ENCODE peak calls at places on chromosomes 16 and 17, in six cellular contexts. S, N, D, R, A and U are unnamed samples.

GRCh38 chr17:40612510-40613244 is 34.9 kb downstream of the SMARCE1 start:
- DNase-seq in S (no peak), N (no peak), D (no peak), R (no peak), A (no peak), U (no peak)

GRCh38 chr17:67546578-67547527 is 169.8 kb downstream of the PITPNC1 start:
- DNase-seq in S (no peak), N (peak; percentile 40), D (peak; percentile 70), R (no peak), A (no peak), U (peak; percentile 67)

GRCh38 chr16:59212492-59213024 is 478.4 kb upstream of the GOT2 start:
- DNase-seq in S (no peak), N (no peak), D (no peak), R (no peak), A (no peak), U (no peak)

GRCh38 chr16:72956124-72957064 is 91.5 kb downstream of the ZFHX3 start:
- DNase-seq in S (no peak), N (no peak), D (no peak), R (no peak), A (no peak), U (no peak)

GRCh38 chr16:10616744-10617640 is 36.6 kb upstream of the EMP2 start:
- DNase-seq in S (no peak), N (peak; percentile 79), D (peak; percentile 71), R (peak; percentile 90), A (peak; percentile 69), U (peak; percentile 83)

GRCh38 chr16:69438465-69438864 is 14.0 kb downstream of the CYB5B start:
- DNase-seq in S (no peak), N (no peak), D (no peak), R (no peak), A (no peak), U (no peak)

GRCh38 chr16:2858245-2859025 is 465 bp upstream of the PRSS22 start:
- DNase-seq in S (no peak), N (peak; percentile 86), D (no peak), R (peak; percentile 89), A (no peak), U (peak; percentile 90)

GRCh38 chr16:89958068-89958467 is 9.5 kb downstream of the DEF8 start:
- DNase-seq in S (no peak), N (no peak), D (no peak), R (no peak), A (peak; percentile 62), U (peak; percentile 94)

GRCh38 chr16:57589374-57589773 is 39.1 kb upstream of the ADGRG1 start:
- DNase-seq in S (no peak), N (peak; percentile 22), D (no peak), R (no peak), A (no peak), U (no peak)

GRCh38 chr17:74431568-74432483 is at the start of gene GPRC5C:
- DNase-seq in S (no peak), N (peak; percentile 83), D (peak; percentile 77), R (peak; percentile 90), A (peak; percentile 40), U (peak; percentile 97)

GRCh38 chr16:85842848-85843247 is 43.4 kb downstream of the COX4I1 start:
- DNase-seq in S (no peak), N (no peak), D (no peak), R (no peak), A (no peak), U (no peak)

GRCh38 chr16:8887952-8888560 is 5.9 kb downstream of the LITAFD start:
- DNase-seq in S (no peak), N (no peak), D (peak; percentile 82), R (peak; percentile 77), A (no peak), U (no peak)

GRCh38 chr16:83473926-83474660 is 333.7 kb upstream of the HSBP1 start:
- DNase-seq in S (no peak), N (no peak), D (no peak), R (no peak), A (no peak), U (no peak)

GRCh38 chr17:37802712-37803416 is 58.0 kb upstream of the HNF1B start:
- DNase-seq in S (no peak), N (peak; percentile 47), D (no peak), R (no peak), A (no peak), U (no peak)

GRCh38 chr17:2068589-2069051 is 13.7 kb downstream of the HIC1 start:
- DNase-seq in S (no peak), N (no peak), D (no peak), R (no peak), A (no peak), U (no peak)

GRCh38 chr17:44546711-44547606 is 10.3 kb upstream of the FZD2 start:
- DNase-seq in S (no peak), N (no peak), D (no peak), R (no peak), A (no peak), U (peak; percentile 41)

GRCh38 chr17:2624292-2624731 is 30.9 kb downstream of the PAFAH1B1 start:
- DNase-seq in S (no peak), N (no peak), D (no peak), R (no peak), A (peak; percentile 84), U (peak; percentile 70)

GRCh38 chr16:85988723-85989313 is 89.9 kb downstream of the IRF8 start:
- DNase-seq in S (no peak), N (no peak), D (no peak), R (no peak), A (no peak), U (peak; percentile 30)

GRCh38 chr17:58402047-58402446 is 15.3 kb downstream of the RNF43 start:
- DNase-seq in S (no peak), N (no peak), D (no peak), R (no peak), A (no peak), U (no peak)

GRCh38 chr17:42421479-42422332 is 1.4 kb downstream of the CAVIN1 start:
- DNase-seq in S (no peak), N (peak; percentile 50), D (no peak), R (peak; percentile 51), A (no peak), U (peak; percentile 80)

GRCh38 chr17:13099906-13100305 is 82.1 kb upstream of the ELAC2 start:
- DNase-seq in S (no peak), N (no peak), D (no peak), R (no peak), A (no peak), U (no peak)

GRCh38 chr17:61253293-61253801 is 146.3 kb upstream of the TBX2 start:
- DNase-seq in S (no peak), N (peak; percentile 48), D (peak; percentile 63), R (no peak), A (no peak), U (peak; percentile 45)

GRCh38 chr16:57039148-57039812 is 49.9 kb downstream of the NLRC5 start:
- DNase-seq in S (no peak), N (no peak), D (no peak), R (no peak), A (no peak), U (no peak)

GRCh38 chr17:29347831-29348281 is 42.3 kb upstream of the TAOK1 start:
- DNase-seq in S (no peak), N (no peak), D (no peak), R (no peak), A (peak; percentile 34), U (peak; percentile 17)

GRCh38 chr17:42411905-42412679 is 11.0 kb downstream of the CAVIN1 start:
- DNase-seq in S (no peak), N (no peak), D (no peak), R (no peak), A (no peak), U (peak; percentile 42)

GRCh38 chr16:7613518-7613917 is 280.9 kb downstream of the RBFOX1 start:
- DNase-seq in S (no peak), N (no peak), D (no peak), R (no peak), A (no peak), U (no peak)

GRCh38 chr16:53129281-53130192 is 74.7 kb downstream of the CHD9 start:
- DNase-seq in S (no peak), N (no peak), D (no peak), R (no peak), A (peak; percentile 48), U (no peak)

GRCh38 chr17:38663125-38663751 is 11.5 kb downstream of the EPOP start:
- DNase-seq in S (no peak), N (peak; percentile 63), D (no peak), R (peak; percentile 69), A (peak; percentile 59), U (peak; percentile 99)

GRCh38 chr17:71631483-71631882 is 489.3 kb upstream of the SOX9 start:
- DNase-seq in S (no peak), N (no peak), D (no peak), R (no peak), A (peak; percentile 51), U (no peak)

GRCh38 chr17:35541434-35541833 is 4.0 kb upstream of the SLFN12L start:
- DNase-seq in S (no peak), N (no peak), D (no peak), R (no peak), A (no peak), U (no peak)
- H3K4me1 ChIP-seq in S (no peaks in the 10 kb centered on the region), N (peaks cover 75% of the 10 kb centered on the region), D (peaks cover 3% of the 10 kb centered on the region), R (no peaks in the 10 kb centered on the region), A (peaks cover 9% of the 10 kb centered on the region), U (no peaks in the 10 kb centered on the region)

GRCh38 chr16:1271380-1271749 is 15.5 kb downstream of the TPSD1 start:
- DNase-seq in S (no peak), N (no peak), D (no peak), R (no peak), A (no peak), U (no peak)
- H3K27me3 ChIP-seq in S (no peaks in the 10 kb centered on the region), N (no peaks in the 10 kb centered on the region), D (no peaks in the 10 kb centered on the region), R (no peaks in the 10 kb centered on the region), A (no peaks in the 10 kb centered on the region), U (peaks cover 9% of the 10 kb centered on the region)

GRCh38 chr17:81398170-81398854 is 3.1 kb downstream of the BAHCC1 start:
- DNase-seq in S (no peak), N (no peak), D (no peak), R (no peak), A (peak; percentile 84), U (peak; percentile 89)
- H3K36me3 ChIP-seq in S (no peaks in the 10 kb centered on the region), N (no peaks in the 10 kb centered on the region), D (no peaks in the 10 kb centered on the region), R (no peaks in the 10 kb centered on the region), A (peaks cover 4% of the 10 kb centered on the region), U (no peaks in the 10 kb centered on the region)

GRCh38 chr17:78852709-78853111 is 12.1 kb upstream of the USP36 start:
- DNase-seq in S (no peak), N (no peak), D (no peak), R (no peak), A (no peak), U (peak; percentile 78)

GRCh38 chr17:78857266-78857665 is 16.7 kb upstream of the USP36 start:
- DNase-seq in S (no peak), N (no peak), D (no peak), R (no peak), A (no peak), U (no peak)

GRCh38 chr17:78853926-78854394 is 13.3 kb upstream of the USP36 start:
- DNase-seq in S (no peak), N (no peak), D (no peak), R (no peak), A (no peak), U (no peak)

GRCh38 chr17:78855561-78856165 is 15.0 kb upstream of the USP36 start:
- DNase-seq in S (no peak), N (no peak), D (no peak), R (no peak), A (no peak), U (no peak)

DNA sequence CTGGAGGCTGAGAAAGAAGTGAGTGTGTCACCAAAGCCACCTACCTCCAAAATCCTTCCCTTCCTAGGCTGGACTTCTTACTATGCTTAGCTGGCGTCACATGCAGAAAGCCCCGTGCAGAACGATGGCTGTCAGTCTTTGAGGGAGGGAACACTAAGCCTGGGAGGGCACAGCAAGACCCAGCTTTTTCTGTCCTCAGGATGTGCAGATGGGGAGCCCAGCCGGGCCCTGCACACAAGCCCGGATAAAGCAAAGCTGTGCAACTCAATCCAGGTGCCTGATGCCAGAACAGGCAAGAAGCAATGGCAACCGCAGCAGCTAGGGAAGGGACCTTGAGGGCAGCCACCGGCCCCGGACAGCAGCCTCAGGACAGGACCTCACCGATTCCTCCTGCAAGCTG is 13.9 kb upstream of the USP36 start:
- DNase-seq in S (no peak), N (no peak), D (no peak), R (no peak), A (no peak), U (no peak)
- H3K4me1 ChIP-seq in S (no peaks in the 10 kb centered on the region), N (no peaks in the 10 kb centered on the region), D (no peaks in the 10 kb centered on the region), R (no peaks in the 10 kb centered on the region), A (no peaks in the 10 kb centered on the region), U (no peaks in the 10 kb centered on the region)